ENCODE peak calls at places on chromosomes 13 and 19, in six cellular contexts. One of them, this sample, is unnamed.

GRCh38 chr13:26660185-26660584 is 100.4 kb downstream of the GPR12 start:
- DNase-seq in cerebellum: peak
- DNase-seq in neural progenitor cell: no peak
- DNase-seq in endothelial cell of umbilical vein: no peak
- DNase-seq in GDM1: no peak
- DNase-seq in GM03348: no peak
- DNase-seq in this sample: no peak

GRCh38 chr19:29212614-29213573 is at the start of gene UQCRFS1:
- DNase-seq in neural progenitor cell: peak
- DNase-seq in endothelial cell of umbilical vein: peak
- DNase-seq in GDM1: peak
- DNase-seq in cerebellum: peak
- DNase-seq in GM03348: peak
- DNase-seq in this sample: peak

GRCh38 chr13:50284540-50284939 is 269.3 kb downstream of the KCNRG start:
- DNase-seq in endothelial cell of umbilical vein: no peak
- DNase-seq in neural progenitor cell: no peak
- DNase-seq in GDM1: no peak
- DNase-seq in GM03348: no peak
- DNase-seq in cerebellum: no peak
- DNase-seq in this sample: no peak

GRCh38 chr13:76735641-76736040 is 150.6 kb downstream of the KCTD12 start:
- DNase-seq in endothelial cell of umbilical vein: no peak
- DNase-seq in cerebellum: no peak
- DNase-seq in GM03348: no peak
- DNase-seq in neural progenitor cell: no peak
- DNase-seq in GDM1: no peak
- DNase-seq in this sample: peak

GRCh38 chr13:95300625-95301134 is 571 bp downstream of the ABCC4 start:
- DNase-seq in neural progenitor cell: peak
- DNase-seq in cerebellum: no peak
- DNase-seq in GM03348: peak
- DNase-seq in GDM1: no peak
- DNase-seq in endothelial cell of umbilical vein: peak
- DNase-seq in this sample: peak

GRCh38 chr19:48745208-48745995 is 1.3 kb downstream of the IZUMO1 start:
- DNase-seq in neural progenitor cell: peak
- DNase-seq in GM03348: peak
- DNase-seq in cerebellum: peak
- DNase-seq in GDM1: no peak
- DNase-seq in endothelial cell of umbilical vein: peak
- DNase-seq in this sample: peak

GRCh38 chr19:18204394-18205179 is 745 bp upstream of the RAB3A start:
- DNase-seq in neural progenitor cell: peak
- DNase-seq in cerebellum: no peak
- DNase-seq in endothelial cell of umbilical vein: no peak
- DNase-seq in GDM1: peak
- DNase-seq in GM03348: no peak
- DNase-seq in this sample: peak

GRCh38 chr13:76783798-76784197 is 102.4 kb downstream of the KCTD12 start:
- DNase-seq in neural progenitor cell: peak
- DNase-seq in GDM1: no peak
- DNase-seq in GM03348: no peak
- DNase-seq in endothelial cell of umbilical vein: no peak
- DNase-seq in cerebellum: peak
- DNase-seq in this sample: no peak